ENCODE peak calls at places on chromosomes 3 and 15, in ten cellular contexts. A, R, Q, X, D, T, B, H, F and L are unnamed samples.

GRCh38 chr15:48774484-48774883 is 36.4 kb downstream of the CEP152 start:
- DNase-seq in A (no peak), R (no peak), Q (no peak), X (no peak), D (peak; percentile 40), T (peak; percentile 12), B (no peak), H (no peak), F (no peak), L (no peak)

GRCh38 chr3:112437146-112438022 is 61.9 kb downstream of the BTLA start:
- DNase-seq in A (no peak), R (no peak), Q (peak; percentile 27), X (no peak), D (peak; percentile 29), T (peak; percentile 44), B (peak; percentile 35), H (no peak), F (peak; percentile 33), L (peak; percentile 57)

GRCh38 chr15:62569460-62570404 is 404.6 kb upstream of the C2CD4B start:
- DNase-seq in A (no peak), R (no peak), Q (peak; percentile 60), X (no peak), D (peak; percentile 76), T (peak; percentile 94), B (no peak), H (peak; percentile 81), F (no peak), L (no peak)

GRCh38 chr3:72186485-72186864 is 401.5 kb upstream of the PROK2 start:
- DNase-seq in A (no peak), R (no peak), Q (peak; percentile 74), X (no peak), D (peak; percentile 55), T (peak; percentile 64), B (no peak), H (no peak), F (peak; percentile 77), L (no peak)

GRCh38 chr15:25427861-25428260 is 11.0 kb downstream of the UBE3A start:
- DNase-seq in A (no peak), R (no peak), Q (no peak), X (no peak), D (no peak), T (no peak), B (no peak), H (no peak), F (no peak), L (no peak)

GRCh38 chr3:149018247-149018646 is 26.9 kb downstream of the GYG1 start:
- DNase-seq in A (no peak), R (no peak), Q (peak; percentile 63), X (no peak), D (no peak), T (peak; percentile 60), B (no peak), H (no peak), F (no peak), L (no peak)

GRCh38 chr3:129602309-129602708 is 4.2 kb downstream of the PLXND1 start:
- DNase-seq in A (no peak), R (peak; percentile 53), Q (no peak), X (no peak), D (no peak), T (no peak), B (no peak), H (no peak), F (no peak), L (no peak)

GRCh38 chr15:75024102-75024636 is 779 bp downstream of the PPCDC start:
- DNase-seq in A (no peak), R (no peak), Q (peak; percentile 14), X (no peak), D (no peak), T (peak; percentile 48), B (peak; percentile 37), H (peak; percentile 44), F (peak; percentile 42), L (no peak)

GRCh38 chr3:49627634-49628033 is 46.5 kb upstream of the APEH start:
- DNase-seq in A (no peak), R (no peak), Q (no peak), X (no peak), D (no peak), T (no peak), B (no peak), H (no peak), F (no peak), L (no peak)

GRCh38 chr3:35296533-35296932 is 342.8 kb upstream of the ARPP21 start:
- DNase-seq in A (no peak), R (no peak), Q (no peak), X (no peak), D (peak; percentile 29), T (no peak), B (no peak), H (no peak), F (no peak), L (no peak)

GRCh38 chr3:123816673-123817207 is 67.4 kb downstream of the MYLK start:
- DNase-seq in A (no peak), R (no peak), Q (no peak), X (no peak), D (peak; percentile 51), T (peak; percentile 99), B (no peak), H (no peak), F (no peak), L (no peak)

GRCh38 chr3:114364806-114365205 is 71.0 kb downstream of the TIGIT start:
- DNase-seq in A (no peak), R (no peak), Q (no peak), X (no peak), D (no peak), T (no peak), B (no peak), H (no peak), F (no peak), L (no peak)

GRCh38 chr15:37873336-37873735 is 61.1 kb upstream of the TMCO5A start:
- DNase-seq in A (no peak), R (no peak), Q (peak; percentile 58), X (no peak), D (no peak), T (peak; percentile 48), B (no peak), H (no peak), F (no peak), L (no peak)

GRCh38 chr15:63338170-63338569 is 43.5 kb downstream of the CA12 start:
- DNase-seq in A (no peak), R (no peak), Q (peak; percentile 72), X (no peak), D (peak; percentile 87), T (peak; percentile 90), B (peak; percentile 28), H (no peak), F (no peak), L (no peak)

GRCh38 chr3:141955163-141955562 is 78.7 kb downstream of the ATP1B3 start:
- DNase-seq in A (no peak), R (no peak), Q (peak; percentile 45), X (no peak), D (peak; percentile 72), T (peak; percentile 48), B (no peak), H (no peak), F (no peak), L (no peak)

GRCh38 chr3:18445421-18446066 is 20.4 kb upstream of the SATB1 start:
- DNase-seq in A (no peak), R (no peak), Q (no peak), X (no peak), D (no peak), T (no peak), B (no peak), H (no peak), F (no peak), L (no peak)

GRCh38 chr3:153927107-153927506 is 194.1 kb upstream of the ARHGEF26 start:
- DNase-seq in A (no peak), R (no peak), Q (peak; percentile 64), X (no peak), D (peak; percentile 56), T (peak; percentile 89), B (peak; percentile 86), H (no peak), F (peak; percentile 50), L (no peak)

GRCh38 chr3:171824824-171825221 is 14.5 kb upstream of the PLD1 start:
- DNase-seq in A (no peak), R (no peak), Q (no peak), X (no peak), D (no peak), T (peak; percentile 14), B (no peak), H (no peak), F (no peak), L (no peak)

GRCh38 chr15:41291065-41291631 is 41.2 kb downstream of the OIP5 start:
- DNase-seq in A (no peak), R (no peak), Q (no peak), X (peak; percentile 81), D (no peak), T (no peak), B (no peak), H (no peak), F (no peak), L (no peak)

GRCh38 chr3:8324727-8325126 is 176.9 kb upstream of the LMCD1 start:
- DNase-seq in A (no peak), R (peak; percentile 64), Q (peak; percentile 24), X (no peak), D (peak; percentile 35), T (peak; percentile 55), B (peak; percentile 82), H (peak; percentile 18), F (peak; percentile 21), L (no peak)
- TF ChIP-seq CTCF in A (peak; percentile 26), R (no peak), Q (peak; percentile 68), X (no peak), D (peak; percentile 68), T (peak; percentile 66), B (peak; percentile 89), H (no peak), F (peak; percentile 60), L (peak; percentile 78)

DNA sequence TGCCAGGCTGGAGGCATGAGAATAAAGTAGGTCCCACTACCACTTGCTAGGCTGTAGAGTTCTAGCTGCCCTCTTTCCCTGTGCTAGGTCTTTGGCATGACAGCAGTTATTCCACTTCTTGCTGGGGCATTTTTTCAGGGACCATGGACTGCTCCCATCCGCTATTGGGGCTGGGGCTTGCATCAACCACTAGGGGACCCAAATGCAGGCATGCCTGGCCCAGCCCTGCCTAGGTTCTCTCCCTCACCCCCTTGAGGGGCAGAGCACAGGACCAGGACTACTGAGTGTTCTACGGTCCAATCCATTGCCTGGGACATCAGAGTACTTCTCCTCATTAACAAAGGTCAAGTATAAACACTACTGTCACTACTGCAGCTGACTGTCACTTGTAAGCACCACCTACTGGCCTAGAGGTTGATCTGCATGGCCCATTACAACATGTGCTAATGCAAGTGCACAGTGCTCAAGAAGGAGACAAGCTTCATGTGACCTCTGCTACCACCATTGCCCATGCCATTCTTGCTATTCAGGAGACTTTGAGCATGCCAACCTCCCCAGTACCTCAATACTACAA is 270.5 kb downstream of the MBNL1 start:
- DNase-seq in A (no peak), R (peak; percentile 12), Q (no peak), X (no peak), D (no peak), T (no peak), B (no peak), H (no peak), F (no peak), L (no peak)
- TF ChIP-seq CTCF in A (no peak), R (no peak), Q (no peak), X (no peak), D (no peak), T (no peak), B (peak; percentile 42), H (no peak), F (peak; percentile 11), L (no peak)

GRCh38 chr3:120795017-120795648 is 52.6 kb downstream of the GTF2E1 start:
- DNase-seq in A (no peak), R (peak; percentile 91), Q (peak; percentile 47), X (peak; percentile 60), D (peak; percentile 82), T (peak; percentile 72), B (peak; percentile 84), H (peak; percentile 62), F (peak; percentile 85), L (no peak)
- TF ChIP-seq CTCF in A (peak; percentile 80), R (peak; percentile 83), Q (peak; percentile 81), X (peak; percentile 81), D (peak; percentile 85), T (peak; percentile 87), B (peak; percentile 94), H (peak; percentile 76), F (peak; percentile 77), L (peak; percentile 96)

GRCh38 chr3:16723994-16724393 is 118.8 kb upstream of the DAZL start:
- DNase-seq in A (no peak), R (no peak), Q (no peak), X (no peak), D (peak; percentile 53), T (peak; percentile 19), B (no peak), H (no peak), F (no peak), L (no peak)
- TF ChIP-seq CTCF in A (no peak), R (no peak), Q (no peak), X (no peak), D (peak; percentile 35), T (no peak), B (no peak), H (no peak), F (peak; percentile 10), L (peak; percentile 24)